ENCODE peak calls at places on chromosomes 11 and 22, in four cellular contexts. I is HepG2, P is GM12878, T is K562. Q is an unnamed sample.

GRCh38 chr11:61698173-61698965 is 18.2 kb downstream of the DAGLA start:
- DNase-seq in I (no peak), P (no peak), T (no peak), Q (no peak)

GRCh38 chr11:122232985-122233384 is 117.0 kb upstream of the BLID start:
- DNase-seq in I (no peak), P (no peak), T (no peak), Q (no peak)

GRCh38 chr22:27835446-27835845 is 33.9 kb upstream of the MN1 start:
- DNase-seq in I (no peak), P (no peak), T (no peak), Q (no peak)

GRCh38 chr11:48055292-48056132 is 75.2 kb downstream of the PTPRJ start:
- DNase-seq in I (peak; percentile 34), P (no peak), T (no peak), Q (no peak)

GRCh38 chr11:75388386-75389275 is 10.7 kb upstream of the RPS3 start:
- DNase-seq in I (peak; percentile 76), P (no peak), T (peak; percentile 79), Q (peak; percentile 85)

GRCh38 chr11:64290894-64291745 is at the start of gene KCNK4:
- DNase-seq in I (no peak), P (no peak), T (no peak), Q (peak; percentile 81)

GRCh38 chr11:82003671-82004148 is 730.0 kb downstream of the FAM181B start:
- DNase-seq in I (no peak), P (no peak), T (no peak), Q (no peak)

GRCh38 chr11:69703711-69704507 is at the start of gene FGF19:
- DNase-seq in I (no peak), P (no peak), T (peak; percentile 69), Q (peak; percentile 67)

GRCh38 chr11:102168483-102168882 is 58.2 kb downstream of the YAP1 start:
- DNase-seq in I (no peak), P (no peak), T (no peak), Q (no peak)

GRCh38 chr11:121810291-121810690 is 305.7 kb downstream of the BLID start:
- DNase-seq in I (no peak), P (no peak), T (no peak), Q (no peak)

GRCh38 chr11:91694331-91694730 is 530.3 kb upstream of the FAT3 start:
- DNase-seq in I (no peak), P (no peak), T (no peak), Q (no peak)

GRCh38 chr11:75939992-75940391 is 125.0 kb downstream of the UVRAG start:
- DNase-seq in I (no peak), P (peak; percentile 31), T (no peak), Q (no peak)

GRCh38 chr11:68314886-68315580 is 2.6 kb downstream of the LRP5 start:
- DNase-seq in I (peak; percentile 96), P (no peak), T (peak; percentile 33), Q (peak; percentile 57)

GRCh38 chr11:107973641-107974040 is 35.1 kb upstream of the CUL5 start:
- DNase-seq in I (no peak), P (no peak), T (no peak), Q (no peak)

GRCh38 chr22:48761546-48761945 is 1066.1 kb downstream of the BRD1 start:
- DNase-seq in I (no peak), P (no peak), T (no peak), Q (no peak)

GRCh38 chr22:40107756-40108437 is 69.8 kb upstream of the TNRC6B start:
- DNase-seq in I (no peak), P (no peak), T (no peak), Q (no peak)

GRCh38 chr11:103530257-103530656 is 421.0 kb downstream of the DYNC2H1 start:
- DNase-seq in I (no peak), P (no peak), T (no peak), Q (no peak)

GRCh38 chr22:37747090-37747714 is 50.4 kb downstream of the TRIOBP start:
- DNase-seq in I (no peak), P (no peak), T (peak; percentile 41), Q (peak; percentile 60)

GRCh38 chr11:109978895-109979294 is 114.3 kb upstream of the ZC3H12C start:
- DNase-seq in I (no peak), P (no peak), T (no peak), Q (no peak)

GRCh38 chr22:17578129-17578754 is 14.9 kb downstream of the SLC25A18 start:
- DNase-seq in I (peak; percentile 21), P (no peak), T (no peak), Q (no peak)

GRCh38 chr11:31882951-31883392 is 71.8 kb upstream of the PAX6 start:
- DNase-seq in I (no peak), P (no peak), T (no peak), Q (no peak)

GRCh38 chr11:27201454-27202302 is 161.1 kb downstream of the BBOX1 start:
- DNase-seq in I (peak; percentile 96), P (no peak), T (peak; percentile 71), Q (peak; percentile 47)

GRCh38 chr11:45333506-45333971 is 47.4 kb upstream of the SYT13 start:
- DNase-seq in I (peak; percentile 15), P (no peak), T (peak; percentile 86), Q (peak; percentile 29)

GRCh38 chr11:35539256-35539655 is 13.8 kb upstream of the PAMR1 start:
- DNase-seq in I (no peak), P (no peak), T (no peak), Q (no peak)

GRCh38 chr11:69371731-69372588 is 78.0 kb downstream of the MYEOV start:
- DNase-seq in I (no peak), P (no peak), T (no peak), Q (no peak)

GRCh38 chr11:99865951-99866350 is 821.1 kb upstream of the ARHGAP42 start:
- DNase-seq in I (no peak), P (no peak), T (no peak), Q (no peak)

GRCh38 chr22:49966716-49967332 is 6.3 kb downstream of the PIM3 start:
- DNase-seq in I (peak; percentile 80), P (no peak), T (no peak), Q (peak; percentile 51)

GRCh38 chr11:86245369-86246292 is 1.1 kb downstream of the EED start:
- DNase-seq in I (peak; percentile 23), P (no peak), T (peak; percentile 38), Q (peak; percentile 13)

GRCh38 chr11:45158210-45158644 is 11.8 kb downstream of the PRDM11 start:
- DNase-seq in I (peak; percentile 35), P (no peak), T (peak; percentile 18), Q (peak; percentile 72)

GRCh38 chr11:44575288-44575672 is 9.8 kb downstream of the CD82 start:
- DNase-seq in I (no peak), P (no peak), T (no peak), Q (peak; percentile 1)

GRCh38 chr11:92826136-92826535 is 143.3 kb upstream of the MTNR1B start:
- DNase-seq in I (no peak), P (no peak), T (no peak), Q (no peak)

GRCh38 chr11:96306933-96307747 is 35.9 kb downstream of the MAML2 start:
- DNase-seq in I (peak; percentile 81), P (no peak), T (peak; percentile 29), Q (peak; percentile 30)

GRCh38 chr11:72816404-72816990 is 2.3 kb downstream of the ATG16L2 start:
- DNase-seq in I (no peak), P (no peak), T (no peak), Q (peak; percentile 63)

GRCh38 chr11:122652495-122652894 is 3.0 kb upstream of the UBASH3B start:
- DNase-seq in I (peak; percentile 55), P (no peak), T (no peak), Q (no peak)

GRCh38 chr11:75522645-75523044 is 3.1 kb downstream of the GDPD5 start:
- DNase-seq in I (no peak), P (no peak), T (no peak), Q (no peak)

DNA sequence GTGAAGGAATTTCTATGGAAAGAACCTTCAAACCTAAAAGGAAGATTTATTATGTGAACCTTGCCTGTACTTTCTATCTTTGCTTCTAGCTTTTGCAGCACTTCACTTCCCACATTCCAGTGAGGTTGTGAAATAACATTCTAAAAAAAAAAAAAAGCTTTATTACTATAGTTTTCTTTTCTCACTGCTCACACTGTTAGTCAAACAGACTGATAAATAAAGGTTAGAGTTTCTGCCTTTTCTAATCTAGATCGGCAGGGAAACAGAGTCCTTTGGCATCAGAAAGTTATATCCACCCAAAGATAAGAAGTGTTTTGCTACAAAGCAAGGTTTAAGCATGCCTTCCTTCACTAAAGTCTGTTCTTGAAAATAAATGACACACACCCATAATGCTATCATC is 2.8 kb downstream of the AAMDC start:
- DNase-seq in I (peak; percentile 12), P (no peak), T (no peak), Q (no peak)
- TF ChIP-seq TAF1 in I (no peak), P (no peak), T (no peak), Q (no peak)

GRCh38 chr11:94658888-94659287 is 91.7 kb downstream of the PIWIL4 start:
- DNase-seq in I (no peak), P (no peak), T (no peak), Q (no peak)
- TF ChIP-seq NFIC in I (no peak), P (no peak), T (no peak), Q (no peak)

DNA sequence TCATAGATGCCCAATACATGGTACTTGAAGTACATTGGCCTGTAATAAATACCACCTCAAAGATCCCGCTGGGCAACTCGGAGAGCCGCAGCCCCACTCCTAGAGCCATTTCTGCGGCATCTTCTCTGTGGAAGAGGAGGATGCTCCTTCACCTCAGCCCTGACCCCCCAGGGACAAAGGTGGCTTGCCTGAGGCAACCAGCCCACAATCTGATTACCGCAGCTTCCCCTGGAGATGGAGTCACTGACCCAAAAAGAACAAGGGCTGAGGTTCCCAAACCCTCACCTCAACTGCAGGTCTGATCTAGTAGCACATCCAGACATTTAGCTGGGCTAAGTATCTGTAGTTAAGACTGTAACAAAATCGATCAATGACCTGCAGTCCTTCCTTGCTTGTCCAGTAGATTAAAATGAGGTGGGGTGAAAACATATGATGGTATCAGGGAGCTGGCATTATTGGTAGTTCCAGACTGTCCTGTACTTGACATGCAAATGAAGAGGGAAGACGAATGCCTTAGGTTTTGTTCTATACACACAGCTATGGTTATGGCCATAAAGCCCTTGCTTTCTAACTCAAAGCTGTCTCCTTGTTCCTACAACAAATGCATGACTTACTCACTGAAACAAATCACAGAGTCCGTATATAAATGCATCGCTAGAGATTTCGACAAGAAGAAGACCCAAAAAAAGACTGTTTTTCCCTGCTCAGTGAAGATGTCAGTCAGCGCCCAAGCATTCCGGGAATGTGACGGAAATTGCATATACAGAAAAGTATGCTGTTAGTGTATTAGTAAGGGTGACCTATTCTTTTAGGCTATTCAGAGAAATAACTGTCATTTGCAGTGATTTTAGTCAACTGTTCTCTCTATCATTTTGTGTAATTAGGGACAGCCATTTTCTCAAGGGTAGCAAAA is 33.7 kb downstream of the C11orf71 start:
- DNase-seq in I (no peak), P (no peak), T (no peak), Q (no peak)
- TF ChIP-seq TAF1 in I (no peak), P (no peak), T (no peak), Q (no peak)

DNA sequence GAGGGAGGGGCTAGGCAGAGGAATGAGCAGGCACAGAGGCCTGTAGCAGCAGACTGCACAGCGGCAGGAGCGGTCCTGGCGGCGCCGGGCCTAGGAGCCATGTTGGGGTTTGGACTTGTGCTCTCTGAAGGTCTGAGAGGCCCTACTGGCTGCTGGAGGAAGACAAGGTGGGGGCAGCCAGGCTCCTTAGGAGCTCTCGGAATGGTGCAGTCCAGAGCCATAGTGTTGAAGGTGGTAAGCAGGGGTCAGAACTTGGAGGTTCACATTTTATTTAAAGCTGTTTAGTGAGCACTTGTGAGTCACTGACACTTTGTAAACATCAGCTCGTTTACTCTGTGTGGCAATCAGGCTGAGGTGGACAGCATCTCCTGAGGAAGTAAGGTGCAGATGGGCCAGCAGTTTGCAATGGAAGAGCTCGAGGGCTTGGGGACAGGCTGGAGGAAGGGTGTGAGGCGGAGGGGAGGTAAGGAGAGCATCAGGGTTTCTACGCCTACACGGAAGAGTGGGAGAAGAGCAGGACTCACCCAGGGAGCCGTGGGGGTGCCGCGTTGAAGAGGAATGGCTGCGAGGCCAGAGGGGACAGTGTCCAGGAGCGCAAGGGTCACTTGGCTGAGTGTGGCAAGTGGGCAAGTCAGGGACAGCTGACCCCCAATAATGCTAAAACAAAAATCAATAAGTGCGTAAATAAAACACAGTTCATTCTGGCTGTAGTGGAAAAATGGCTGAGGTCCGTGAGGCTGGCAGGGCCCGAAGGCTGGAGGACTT is 10.0 kb upstream of the TMEM191C start:
- DNase-seq in I (peak; percentile 65), P (no peak), T (no peak), Q (no peak)
- TF ChIP-seq NFIC in I (no peak), P (no peak), T (no peak), Q (no peak)

Q was measured in SK-N-SH.